ENCODE peak calls at places on chromosome 21, in five cellular contexts. N, T, Y, X and F are unnamed samples.
A peak's percentile ranks its signal among the peaks of the same experiment; 100 is the strongest.

GRCh38 chr21:26840206-26840605 is 5.0 kb downstream of the ADAMTS1 start:
- DNase-seq in X (no peak), Y (no peak), T (no peak), N (no peak), F (no peak)

GRCh38 chr21:38839683-38840286 is 34.1 kb downstream of the ETS2 start:
- DNase-seq in N (no peak), X (no peak), T (no peak), Y (no peak), F (no peak)

GRCh38 chr21:39114871-39115658 is 68.2 kb downstream of the PSMG1 start:
- DNase-seq in X (no peak), N (no peak), Y (no peak), T (no peak), F (no peak)

GRCh38 chr21:26761174-26761915 is 83.9 kb downstream of the ADAMTS1 start:
- DNase-seq in X (no peak), N (no peak), Y (no peak), T (no peak), F (no peak)

GRCh38 chr21:41501919-41502318 is 6.0 kb downstream of the TMPRSS2 start:
- DNase-seq in Y (no peak), T (no peak), N (peak; percentile 44), X (peak; percentile 40), F (no peak)

GRCh38 chr21:42632771-42633690 is 20.4 kb upstream of the PDE9A start:
- DNase-seq in T (no peak), N (no peak), Y (no peak), X (no peak), F (no peak)

GRCh38 chr21:44370771-44371410 is 17.5 kb downstream of the TRPM2 start:
- DNase-seq in Y (no peak), N (no peak), X (no peak), T (no peak), F (no peak)

GRCh38 chr21:24824209-24824608 is 783.1 kb downstream of the MRPL39 start:
- DNase-seq in Y (no peak), T (peak; percentile 15), X (no peak), N (no peak), F (no peak)

GRCh38 chr21:45018131-45019075 is 56.0 kb upstream of the ADARB1 start:
- DNase-seq in N (no peak), Y (peak; percentile 56), T (no peak), X (no peak), F (no peak)

GRCh38 chr21:42777757-42778344 is 101.5 kb downstream of the WDR4 start:
- DNase-seq in T (no peak), X (no peak), N (no peak), Y (no peak), F (no peak)

GRCh38 chr21:38310619-38311018 is 53.8 kb downstream of the KCNJ15 start:
- DNase-seq in N (no peak), X (peak; percentile 70), T (no peak), Y (no peak), F (no peak)

GRCh38 chr21:45378258-45378966 is 26.6 kb upstream of the COL18A1 start:
- DNase-seq in Y (peak; percentile 54), X (no peak), N (no peak), T (no peak), F (no peak)

GRCh38 chr21:31180256-31181088 is 142.2 kb upstream of the KRTAP19-8 start:
- DNase-seq in X (peak; percentile 17), N (peak; percentile 9), Y (peak; percentile 56), T (peak; percentile 51), F (peak; percentile 13)

GRCh38 chr21:22120616-22121266 is 1122.5 kb downstream of the NCAM2 start:
- DNase-seq in X (no peak), T (no peak), N (no peak), Y (peak; percentile 9), F (peak; percentile 13)

GRCh38 chr21:41138711-41139110 is 29.2 kb upstream of the BACE2 start:
- DNase-seq in N (no peak), Y (no peak), T (no peak), X (no peak), F (no peak)

GRCh38 chr21:44987301-44987885 is 47.6 kb downstream of the SLX9 start:
- DNase-seq in Y (no peak), X (no peak), N (no peak), T (no peak), F (no peak)

GRCh38 chr21:37365657-37366487 is 701 bp upstream of the DYRK1A start:
- DNase-seq in N (no peak), Y (peak; percentile 89), T (peak; percentile 60), X (peak; percentile 80), F (peak; percentile 36)